ENCODE peak calls at places on chromosomes 2 and 18, in ten cellular contexts. W is Peyer's patch, Z is IMR-90, L is gastrocnemius medialis, O is esophagus squamous epithelium, E is spleen, B is stomach, F is heart left ventricle, A is ovary, J is suprapubic skin. D is an unnamed sample. For H3K27me3, the result is how much of the 10 kb centered on the place peaks cover.

GRCh38 chr2:85807756-85808155 is 54.0 kb downstream of the ATOH8 start:
- DNase-seq in B (no peak), O (no peak), J (peak), L (no peak), A (no peak), W (no peak), Z (no peak), E (peak), F (no peak), D (no peak)

GRCh38 chr2:178484245-178485041 is 4.2 kb downstream of the PLEKHA3 start:
- DNase-seq in J (no peak), A (no peak), F (peak), Z (peak), W (no peak), L (no peak), B (peak), E (no peak), O (no peak), D (peak)

GRCh38 chr18:58255701-58256311 is 211.8 kb downstream of the NEDD4L start:
- DNase-seq in A (no peak), L (peak), J (no peak), W (no peak), E (no peak), Z (no peak), O (no peak), F (no peak), B (no peak), D (no peak)

GRCh38 chr2:28664120-28664842 is 87.3 kb upstream of the PPP1CB start:
- DNase-seq in B (peak), L (no peak), Z (peak), A (peak), W (no peak), J (no peak), O (no peak), F (no peak), E (no peak), D (peak)

GRCh38 chr2:205002390-205002789 is 457.1 kb downstream of the PARD3B start:
- DNase-seq in F (no peak), O (no peak), E (no peak), B (no peak), L (no peak), W (no peak), J (no peak), A (no peak), Z (no peak), D (no peak)

GRCh38 chr2:160224060-160224459 is 24.0 kb upstream of the ITGB6 start:
- DNase-seq in B (no peak), Z (peak), J (no peak), O (no peak), A (no peak), E (no peak), W (no peak), L (peak), F (no peak), D (no peak)

GRCh38 chr2:238573065-238573778 is 146.5 kb downstream of the ASB1 start:
- DNase-seq in Z (no peak), E (no peak), F (no peak), O (no peak), B (no peak), A (no peak), J (peak), L (no peak), W (no peak), D (no peak)

GRCh38 chr2:14632133-14632936 is at the start of gene LRATD1:
- DNase-seq in B (peak), J (peak), L (peak), O (peak), Z (peak), E (peak), W (peak), F (peak), A (peak), D (peak)

GRCh38 chr18:32368170-32368569 is 102.5 kb downstream of the GAREM1 start:
- DNase-seq in A (no peak), W (no peak), O (no peak), Z (no peak), B (no peak), E (no peak), L (no peak), F (no peak), J (no peak), D (no peak)

GRCh38 chr2:140539506-140539905 is 1591.3 kb downstream of the LRP1B start:
- DNase-seq in A (no peak), J (no peak), B (no peak), O (no peak), Z (no peak), L (no peak), F (no peak), E (no peak), W (no peak), D (no peak)

DNA sequence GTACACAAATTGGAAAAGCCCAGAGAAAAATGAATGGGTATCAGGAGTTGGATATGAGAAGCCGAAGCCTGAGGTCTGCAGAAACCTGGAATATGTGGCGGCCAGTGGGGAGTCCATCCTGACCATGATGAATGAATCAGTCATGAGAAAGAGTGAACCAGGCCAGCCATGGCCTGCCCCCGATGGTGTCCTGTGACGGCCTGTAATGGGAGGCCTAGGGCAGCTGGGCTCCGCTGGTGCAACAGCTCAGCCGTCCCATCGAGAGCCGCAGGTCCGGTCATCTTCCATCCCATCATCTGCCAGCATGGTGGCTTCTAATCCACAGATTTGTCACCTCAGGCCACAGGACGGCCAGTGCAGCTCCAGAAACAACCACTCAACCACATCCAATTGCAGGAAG is 116.4 kb downstream of the PDCL3 start:
- DNase-seq in J (no peak), O (no peak), B (no peak), A (no peak), Z (no peak), W (no peak), E (no peak), L (no peak), F (no peak), D (no peak)
- H3K27me3 ChIP-seq in J (under half), O (under half), B (under half), A (under half), Z (under half), W (under half), E (under half), L (under half), F (under half), D (under half)

DNA sequence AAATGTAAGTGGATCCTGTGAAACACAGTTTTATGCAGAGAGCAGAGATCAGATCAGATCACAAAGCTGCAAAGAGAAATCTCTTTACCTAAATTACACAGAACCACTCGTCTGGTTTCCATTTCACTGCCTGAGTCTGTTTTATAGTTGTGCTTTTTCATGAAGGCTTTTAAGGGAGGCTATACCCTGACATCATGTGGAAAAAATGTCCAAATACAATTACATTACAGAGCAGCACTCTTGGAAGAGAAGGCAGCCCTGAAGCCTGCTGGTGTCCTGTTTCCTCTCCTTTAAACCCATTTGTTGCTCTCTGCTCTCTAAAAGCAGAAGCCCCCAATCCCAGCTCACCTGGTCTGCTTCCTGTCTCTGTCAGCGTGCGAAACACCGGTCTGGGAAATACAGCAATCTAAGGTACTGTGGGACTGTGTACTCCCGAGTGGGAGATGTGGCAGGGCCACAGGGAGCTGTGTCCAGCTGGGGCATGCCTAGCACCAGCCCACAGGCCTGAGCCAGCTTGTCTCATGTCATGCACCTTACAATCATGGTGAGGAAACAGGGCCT is 24.8 kb upstream of the ZFP36L2 start:
- DNase-seq in Z (peak), J (no peak), E (no peak), L (no peak), B (no peak), A (no peak), O (no peak), W (no peak), F (no peak), D (no peak)
- TF ChIP-seq POLR2A in Z (peak), J (no peak), E (no peak), L (no peak), B (no peak), A (peak), O (no peak), W (no peak), F (no peak), D (no peak)

GRCh38 chr2:128455710-128456050 is 137.0 kb upstream of the HS6ST1 start:
- DNase-seq in O (no peak), J (no peak), B (no peak), Z (no peak), F (no peak), A (no peak), E (no peak), L (no peak), W (no peak), D (no peak)

GRCh38 chr2:128454980-128455709 is 136.5 kb upstream of the HS6ST1 start:
- DNase-seq in W (no peak), J (peak), F (peak), B (peak), O (no peak), A (no peak), Z (no peak), L (no peak), E (peak), D (no peak)

GRCh38 chr2:128457716-128458115 is 139.0 kb upstream of the HS6ST1 start:
- DNase-seq in J (peak), A (no peak), F (no peak), W (no peak), L (no peak), E (no peak), O (no peak), Z (no peak), B (peak), D (no peak)

GRCh38 chr2:128457006-128457604 is 138.4 kb upstream of the HS6ST1 start:
- DNase-seq in L (no peak), J (no peak), F (peak), A (no peak), E (peak), B (peak), O (no peak), W (no peak), Z (no peak), D (no peak)

DNA sequence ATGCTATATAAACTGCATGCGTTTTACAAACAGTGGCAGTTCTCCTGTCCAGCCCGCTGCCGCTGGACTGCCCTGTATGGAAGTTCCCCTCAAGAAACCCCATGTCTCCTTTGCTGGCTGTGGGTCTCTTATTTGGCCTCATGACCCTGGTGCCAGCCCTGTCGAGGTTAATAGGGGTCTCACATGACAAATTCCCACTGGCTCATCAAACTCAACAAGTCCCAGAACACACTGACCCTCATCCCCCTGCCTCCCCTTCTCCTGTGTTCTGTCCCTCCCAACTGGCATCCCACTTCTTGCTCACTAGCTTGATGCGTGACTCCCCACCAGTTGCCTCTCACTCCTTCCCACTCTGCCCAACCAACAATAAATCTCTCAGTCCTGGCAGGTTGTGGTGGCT is 137.6 kb upstream of the HS6ST1 start:
- DNase-seq in L (no peak), B (peak), Z (no peak), W (no peak), J (no peak), O (no peak), A (no peak), F (peak), E (no peak), D (no peak)
- H3K27me3 ChIP-seq in L (under half), B (under half), Z (under half), W (under half), J (under half), O (under half), A (under half), F (under half), E (under half), D (under half)

DNA sequence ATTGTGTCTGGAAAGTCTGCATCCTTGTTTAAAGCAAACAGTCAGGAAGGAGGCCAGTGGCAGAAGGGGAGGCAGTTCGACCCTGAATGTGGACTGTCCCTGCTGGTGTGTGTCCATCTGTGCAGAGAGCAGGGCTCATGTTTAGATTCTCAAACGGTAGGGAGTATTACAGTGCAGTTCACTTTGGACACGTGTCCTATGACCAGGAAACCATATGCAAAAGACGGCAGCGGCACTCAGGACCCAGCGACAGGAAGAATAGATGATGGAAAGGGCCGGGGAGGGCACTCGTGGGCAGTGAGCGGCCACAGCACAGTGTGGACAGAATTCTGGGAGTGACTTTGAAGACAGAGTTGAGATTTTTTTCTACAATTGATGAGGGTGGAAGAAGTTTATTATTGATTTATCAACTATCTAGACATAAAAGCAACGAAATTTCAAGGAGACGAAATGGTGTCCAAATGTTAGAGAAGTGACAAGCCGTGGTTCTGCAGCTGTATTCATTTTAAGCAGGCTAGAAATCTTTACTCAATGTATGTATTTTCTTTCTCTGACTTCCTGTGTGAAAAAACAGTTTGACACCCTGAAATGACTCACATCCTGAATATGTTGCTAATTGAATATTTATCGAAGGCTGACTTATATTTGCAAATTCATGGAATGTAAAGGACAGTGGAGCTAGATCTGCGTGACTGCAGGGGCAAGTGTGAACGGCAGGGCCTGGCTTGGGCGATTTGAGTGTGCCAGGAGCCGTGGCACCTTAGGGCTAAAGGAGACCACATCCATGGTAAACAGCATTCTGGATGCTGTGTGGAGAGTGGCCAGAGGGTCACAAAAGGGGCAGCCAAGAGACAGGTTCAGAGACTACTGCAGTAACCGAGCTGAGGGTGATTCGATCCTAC is 214.2 kb downstream of the PTGR3 start:
- DNase-seq in O (no peak), J (no peak), A (no peak), E (no peak), B (no peak), L (no peak), W (peak), Z (peak), F (no peak), D (no peak)
- TF ChIP-seq POLR2A in O (no peak), J (no peak), A (no peak), E (no peak), B (no peak), L (peak), W (no peak), Z (no peak), F (no peak), D (no peak)

D was measured in body of pancreas.